ENCODE peak calls at places on chromosomes 6 and 20, in five cellular contexts. S is astrocyte, T is fibroblast of lung, U is AG04450, P is suprapubic skin. C is an unnamed sample.

GRCh38 chr6:30480536-30481156 is 8.7 kb upstream of the HLA-E start:
- DNase-seq in S (no peak), T (no peak), U (no peak), P (no peak), C (no peak)

GRCh38 chr6:127516676-127517273 is 2.4 kb downstream of the MTCL3 start:
- DNase-seq in S (peak; percentile 27), T (peak; percentile 61), U (no peak), P (no peak), C (peak; percentile 46)

GRCh38 chr6:13422601-13423247 is 64.7 kb downstream of the GFOD1 start:
- DNase-seq in S (peak; percentile 70), T (no peak), U (no peak), P (no peak), C (peak; percentile 43)

GRCh38 chr6:141029908-141030307 is 1102.8 kb upstream of the GJE1 start:
- DNase-seq in S (no peak), T (no peak), U (no peak), P (no peak), C (no peak)

GRCh38 chr6:31729979-31730630 is 1.0 kb upstream of the DDAH2 start:
- DNase-seq in S (peak; percentile 78), T (peak; percentile 91), U (peak; percentile 75), P (peak; percentile 95), C (peak; percentile 93)

GRCh38 chr20:59017493-59018231 is 1.6 kb upstream of the TUBB1 start:
- DNase-seq in S (no peak), T (no peak), U (no peak), P (no peak), C (no peak)

GRCh38 chr20:62382306-62383198 is 4.4 kb upstream of the RPS21 start:
- DNase-seq in S (peak; percentile 49), T (peak; percentile 66), U (no peak), P (no peak), C (peak; percentile 87)

GRCh38 chr6:150992682-150993081 is 127.2 kb downstream of the MTHFD1L start:
- DNase-seq in S (no peak), T (no peak), U (no peak), P (no peak), C (no peak)

GRCh38 chr6:9766240-9766915 is 648.5 kb downstream of the TFAP2A start:
- DNase-seq in S (peak; percentile 54), T (no peak), U (peak; percentile 24), P (no peak), C (peak; percentile 66)

GRCh38 chr20:59585714-59586404 is 18.5 kb upstream of the PHACTR3 start:
- DNase-seq in S (no peak), T (no peak), U (no peak), P (peak; percentile 18), C (no peak)

GRCh38 chr6:100322886-100323285 is 141.8 kb downstream of the SIM1 start:
- DNase-seq in S (no peak), T (no peak), U (no peak), P (no peak), C (no peak)

GRCh38 chr6:75691012-75691411 is 58.0 kb upstream of the MYO6 start:
- DNase-seq in S (peak; percentile 11), T (peak; percentile 30), U (no peak), P (no peak), C (peak; percentile 42)

GRCh38 chr6:138517635-138518034 is 18.3 kb upstream of the NHSL1 start:
- DNase-seq in S (no peak), T (peak; percentile 46), U (no peak), P (no peak), C (peak; percentile 58)

GRCh38 chr6:169045486-169045885 is 208.2 kb downstream of the THBS2 start:
- DNase-seq in S (no peak), T (no peak), U (no peak), P (no peak), C (no peak)

GRCh38 chr20:24657878-24658620 is 188.6 kb downstream of the SYNDIG1 start:
- DNase-seq in S (peak; percentile 30), T (peak; percentile 33), U (no peak), P (no peak), C (no peak)

GRCh38 chr6:155219858-155220301 is 43.9 kb upstream of the CLDN20 start:
- DNase-seq in S (no peak), T (no peak), U (no peak), P (no peak), C (no peak)

GRCh38 chr20:25317351-25318075 is 69.6 kb downstream of the PYGB start:
- DNase-seq in S (no peak), T (no peak), U (no peak), P (no peak), C (no peak)

GRCh38 chr6:43089467-43089866 is 13.4 kb downstream of the PTK7 start:
- DNase-seq in S (no peak), T (no peak), U (no peak), P (no peak), C (no peak)

GRCh38 chr6:44642870-44643522 is 255.5 kb downstream of the CDC5L start:
- DNase-seq in S (peak; percentile 58), T (no peak), U (no peak), P (no peak), C (no peak)

GRCh38 chr20:23132930-23133559 is 46.9 kb upstream of the CD93 start:
- DNase-seq in S (no peak), T (no peak), U (no peak), P (peak; percentile 53), C (peak; percentile 37)

GRCh38 chr6:157317129-157317814 is 6.0 kb downstream of the TMEM242 start:
- DNase-seq in S (peak; percentile 81), T (peak; percentile 88), U (peak; percentile 47), P (peak; percentile 88), C (peak; percentile 89)

GRCh38 chr6:3247255-3248146 is 11.2 kb upstream of the PSMG4 start:
- DNase-seq in S (peak; percentile 97), T (peak; percentile 80), U (peak; percentile 87), P (peak; percentile 84), C (peak; percentile 83)

GRCh38 chr6:13289789-13290318 is 38.5 kb downstream of the TBC1D7 start:
- DNase-seq in S (no peak), T (no peak), U (no peak), P (peak; percentile 34), C (no peak)

GRCh38 chr6:34547921-34548644 is 8.0 kb downstream of the SPDEF start:
- DNase-seq in S (no peak), T (no peak), U (no peak), P (no peak), C (no peak)

GRCh38 chr20:63331741-63332400 is 29.3 kb downstream of the CHRNA4 start:
- DNase-seq in S (no peak), T (no peak), U (no peak), P (no peak), C (no peak)

GRCh38 chr20:59825563-59825920 is 107.9 kb downstream of the SYCP2 start:
- DNase-seq in S (no peak), T (no peak), U (no peak), P (no peak), C (no peak)

GRCh38 chr6:135796884-135797283 is 54.6 kb upstream of the PDE7B start:
- DNase-seq in S (no peak), T (peak; percentile 28), U (no peak), P (no peak), C (no peak)

GRCh38 chr20:53829706-53830521 is 236.3 kb upstream of the ZNF217 start:
- DNase-seq in S (peak; percentile 64), T (peak; percentile 72), U (no peak), P (no peak), C (peak; percentile 49)

GRCh38 chr6:101605874-101606273 is 212.4 kb downstream of the GRIK2 start:
- DNase-seq in S (peak; percentile 10), T (no peak), U (no peak), P (no peak), C (no peak)

GRCh38 chr6:107665386-107665785 is 158.7 kb downstream of the SCML4 start:
- DNase-seq in S (peak; percentile 70), T (peak; percentile 60), U (no peak), P (no peak), C (peak; percentile 45)

GRCh38 chr6:33430334-33430733 is 10.5 kb downstream of the SYNGAP1 start:
- DNase-seq in S (no peak), T (no peak), U (no peak), P (no peak), C (no peak)
- H3K4me3 ChIP-seq in S (no peak overlapping the region), T (no peak overlapping the region), U (no peak overlapping the region), P (no peak overlapping the region), C (no peak overlapping the region)

GRCh38 chr6:41428402-41428994 is 93.1 kb downstream of the NCR2 start:
- DNase-seq in S (no peak), T (no peak), U (no peak), P (no peak), C (peak; percentile 16)

GRCh38 chr6:41428995-41429417 is 93.6 kb downstream of the NCR2 start:
- DNase-seq in S (peak; percentile 55), T (peak; percentile 16), U (no peak), P (no peak), C (no peak)

GRCh38 chr6:41426438-41426851 is 91.0 kb downstream of the NCR2 start:
- DNase-seq in S (no peak), T (no peak), U (no peak), P (no peak), C (peak; percentile 20)

GRCh38 chr6:41426888-41427641 is 91.7 kb downstream of the NCR2 start:
- DNase-seq in S (no peak), T (no peak), U (no peak), P (no peak), C (no peak)

GRCh38 chr6:41427642-41428401 is 92.4 kb downstream of the NCR2 start:
- DNase-seq in S (no peak), T (no peak), U (no peak), P (no peak), C (peak; percentile 68)
- TF ChIP-seq CTCF in S (no peak), T (no peak), U (no peak), P (peak; percentile 18), C (no peak)

GRCh38 chr20:11057624-11058023 is 383.8 kb upstream of the JAG1 start:
- DNase-seq in S (peak; percentile 8), T (peak; percentile 67), U (no peak), P (no peak), C (no peak)

GRCh38 chr20:11056414-11056813 is 382.6 kb upstream of the JAG1 start:
- DNase-seq in S (no peak), T (no peak), U (no peak), P (no peak), C (no peak)

GRCh38 chr20:11063459-11063858 is 389.7 kb upstream of the JAG1 start:
- DNase-seq in S (no peak), T (no peak), U (no peak), P (no peak), C (no peak)

GRCh38 chr20:11059659-11060058 is 385.9 kb upstream of the JAG1 start:
- DNase-seq in S (no peak), T (no peak), U (no peak), P (no peak), C (no peak)

GRCh38 chr20:11060423-11061205 is 386.8 kb upstream of the JAG1 start:
- DNase-seq in S (no peak), T (peak; percentile 6), U (no peak), P (no peak), C (no peak)
- H3K27me3 ChIP-seq in S (no peaks in the 10 kb centered on the region), T (no peaks in the 10 kb centered on the region), U (no peaks in the 10 kb centered on the region), P (no peaks in the 10 kb centered on the region), C (no peaks in the 10 kb centered on the region)

GRCh38 chr20:35731862-35732643 is 10.0 kb downstream of the RBM39 start:
- DNase-seq in S (no peak), T (no peak), U (no peak), P (no peak), C (no peak)

GRCh38 chr20:35731469-35731788 is 10.6 kb downstream of the RBM39 start:
- DNase-seq in S (no peak), T (no peak), U (no peak), P (no peak), C (no peak)

GRCh38 chr20:35730583-35731468 is 11.2 kb downstream of the RBM39 start:
- DNase-seq in S (no peak), T (no peak), U (no peak), P (no peak), C (no peak)

GRCh38 chr20:35734374-35734773 is 7.7 kb downstream of the RBM39 start:
- DNase-seq in S (no peak), T (no peak), U (no peak), P (no peak), C (no peak)

GRCh38 chr20:35732644-35732982 is 9.4 kb downstream of the RBM39 start:
- DNase-seq in S (no peak), T (no peak), U (no peak), P (no peak), C (no peak)
- H3K4me3 ChIP-seq in S (no peak overlapping the region), T (no peak overlapping the region), U (no peak overlapping the region), P (no peak overlapping the region), C (no peak overlapping the region)

C was measured in cardiac muscle cell.